ENCODE peak calls at places on chromosome 2, in seven cellular contexts. R is T-helper 1 cell; F is fibroblast of the conjunctiva; P is activated CD4-positive, CD25-positive, alpha-beta regulatory T cell; T is stimulated activated CD4-positive, alpha-beta T cell treated with anti-CD3 and anti-CD28 coated beads, Interleukin-2, amount 100 ng/mL, for 48 hours; W is NCI-H345; M is NB4. C is an unnamed sample.

GRCh38 chr2:75173746-75174145 is 25.6 kb downstream of the TACR1 start:
- DNase-seq in F (no peak), W (no peak), T (no peak), P (no peak), M (no peak), R (no peak), C (no peak)

GRCh38 chr2:144414324-144414845 is 105.5 kb downstream of the ZEB2 start:
- DNase-seq in W (no peak), P (no peak), F (peak; percentile 95), T (peak; percentile 12), R (no peak), M (peak; percentile 93), C (no peak)

GRCh38 chr2:126614529-126615279 is 41.3 kb upstream of the GYPC start:
- DNase-seq in F (no peak), T (no peak), W (no peak), R (no peak), P (no peak), M (no peak), C (peak; percentile 64)

GRCh38 chr2:238290715-238291549 is 2.5 kb upstream of the PER2 start:
- DNase-seq in W (no peak), F (no peak), T (no peak), P (no peak), R (no peak), M (no peak), C (no peak)

GRCh38 chr2:238971318-238972145 is 123.6 kb downstream of the TWIST2 start:
- DNase-seq in T (no peak), P (no peak), M (no peak), F (no peak), W (no peak), R (no peak), C (no peak)

GRCh38 chr2:215535726-215536125 is 99.9 kb upstream of the FN1 start:
- DNase-seq in P (no peak), W (no peak), F (no peak), T (no peak), R (no peak), M (no peak), C (peak; percentile 39)

GRCh38 chr2:160747771-160748170 is 254.2 kb upstream of the RBMS1 start:
- DNase-seq in T (no peak), R (no peak), P (no peak), W (no peak), F (peak; percentile 45), M (no peak), C (peak; percentile 40)

GRCh38 chr2:111071480-111072143 is 49.1 kb upstream of the BCL2L11 start:
- DNase-seq in T (no peak), W (peak; percentile 5), R (no peak), P (no peak), M (peak; percentile 15), F (peak; percentile 29), C (peak; percentile 96)

GRCh38 chr2:182625814-182626213 is 90.2 kb upstream of the DNAJC10 start:
- DNase-seq in R (no peak), F (no peak), M (no peak), P (no peak), T (no peak), W (peak; percentile 87), C (no peak)

GRCh38 chr2:224565452-224566035 is 19.6 kb downstream of the CUL3 start:
- DNase-seq in P (no peak), T (no peak), W (no peak), M (no peak), F (no peak), R (no peak), C (no peak)

GRCh38 chr2:118131771-118132170 is 43.5 kb downstream of the INSIG2 start:
- DNase-seq in T (no peak), P (no peak), R (no peak), W (no peak), F (no peak), M (no peak), C (no peak)

GRCh38 chr2:43238176-43238575 is 11.8 kb upstream of the ZFP36L2 start:
- DNase-seq in R (no peak), T (no peak), F (no peak), W (no peak), M (no peak), P (no peak), C (no peak)

GRCh38 chr2:27471961-27472360 is 17.6 kb downstream of the IFT172 start:
- DNase-seq in T (no peak), W (no peak), M (no peak), R (no peak), F (no peak), P (no peak), C (no peak)

GRCh38 chr2:63538409-63538808 is 49.9 kb downstream of the WDPCP start:
- DNase-seq in T (no peak), F (no peak), R (no peak), M (no peak), P (no peak), W (no peak), C (no peak)

GRCh38 chr2:241126201-241126611 is 23.1 kb downstream of the PASK start:
- DNase-seq in M (no peak), R (no peak), T (no peak), F (no peak), P (no peak), W (no peak), C (no peak)

GRCh38 chr2:89767581-89768435 is 1076.3 kb downstream of the RPIA start:
- DNase-seq in R (no peak), M (no peak), F (no peak), P (no peak), W (no peak), T (no peak), C (no peak)

GRCh38 chr2:102251042-102251848 is 60.1 kb upstream of the IL1RL1 start:
- DNase-seq in P (peak; percentile 52), F (no peak), T (peak; percentile 69), R (peak; percentile 56), W (peak; percentile 5), M (peak; percentile 63), C (peak; percentile 30)

GRCh38 chr2:55168221-55169154 is 63.6 kb downstream of the CLHC1 start:
- DNase-seq in R (peak; percentile 29), M (peak; percentile 80), T (peak; percentile 3), P (no peak), W (peak; percentile 44), F (peak; percentile 84), C (peak; percentile 88)

GRCh38 chr2:190835303-190835930 is 45.2 kb upstream of the GLS start:
- DNase-seq in W (no peak), T (no peak), M (no peak), P (no peak), R (no peak), F (peak; percentile 60), C (peak; percentile 20)